ENCODE peak calls at places on chromosome 7, in ten cellular contexts. J is stimulated activated CD8-positive, alpha-beta memory T cell treated with anti-CD3 and anti-CD28 coated beads, Interleukin-2, amount 100 ng/mL, for 48 hours; V is GM12864; Y is AG09309; W is NCI-H2081; H is NCI-H1092 treated with DMSO at 0.1 percent for 48 hours; D is HEK293T; K is fibroblast of the aortic adventitia; C is activated naive CD4-positive, alpha-beta T cell; Q is NT2/D1. L is an unnamed sample.

GRCh38 chr7:77657427-77658331 is 38.6 kb upstream of the RSBN1L start:
- DNase-seq in J (no peak), V (peak), Y (no peak), W (peak), H (peak), D (peak), K (peak), C (no peak), Q (no peak), L (peak)

GRCh38 chr7:102439963-102440795 is 6.8 kb downstream of the ORAI2 start:
- DNase-seq in J (no peak), V (no peak), Y (no peak), W (no peak), H (no peak), D (no peak), K (peak), C (no peak), Q (peak), L (no peak)

GRCh38 chr7:139086454-139086853 is 23.1 kb downstream of the ZC3HAV1 start:
- DNase-seq in J (no peak), V (no peak), Y (no peak), W (no peak), H (no peak), D (no peak), K (no peak), C (no peak), Q (no peak), L (no peak)

GRCh38 chr7:142553216-142553615 is 196.1 kb upstream of the PRSS1 start:
- DNase-seq in J (no peak), V (no peak), Y (no peak), W (no peak), H (no peak), D (no peak), K (peak), C (no peak), Q (no peak), L (no peak)

GRCh38 chr7:44145419-44145968 is 4.4 kb upstream of the MYL7 start:
- DNase-seq in J (peak), V (no peak), Y (no peak), W (no peak), H (no peak), D (no peak), K (no peak), C (peak), Q (no peak), L (no peak)

GRCh38 chr7:13288516-13288915 is 601.1 kb downstream of the ARL4A start:
- DNase-seq in J (no peak), V (no peak), Y (no peak), W (no peak), H (no peak), D (no peak), K (no peak), C (no peak), Q (no peak), L (no peak)

GRCh38 chr7:123616244-123616643 is 14.6 kb downstream of the ASB15 start:
- DNase-seq in J (no peak), V (no peak), Y (no peak), W (no peak), H (no peak), D (no peak), K (peak), C (no peak), Q (no peak), L (no peak)

GRCh38 chr7:107045980-107046379 is 1.5 kb downstream of the PRKAR2B start:
- DNase-seq in J (no peak), V (no peak), Y (peak), W (no peak), H (no peak), D (peak), K (peak), C (no peak), Q (no peak), L (peak)

GRCh38 chr7:117132385-117133120 is 179.3 kb downstream of the ST7 start:
- DNase-seq in J (no peak), V (no peak), Y (peak), W (no peak), H (no peak), D (no peak), K (peak), C (no peak), Q (no peak), L (no peak)

GRCh38 chr7:98126311-98127142 is 19.9 kb downstream of the LMTK2 start:
- DNase-seq in J (no peak), V (no peak), Y (no peak), W (no peak), H (no peak), D (no peak), K (no peak), C (no peak), Q (no peak), L (no peak)

GRCh38 chr7:24724451-24725190 is 32.6 kb downstream of the GSDME start:
- DNase-seq in J (no peak), V (no peak), Y (no peak), W (no peak), H (no peak), D (no peak), K (no peak), C (no peak), Q (no peak), L (no peak)

GRCh38 chr7:82345886-82346285 is 97.7 kb downstream of the CACNA2D1 start:
- DNase-seq in J (no peak), V (no peak), Y (no peak), W (no peak), H (no peak), D (no peak), K (no peak), C (no peak), Q (no peak), L (no peak)

GRCh38 chr7:150365673-150366398 is 2.8 kb upstream of the REPIN1 start:
- DNase-seq in J (no peak), V (no peak), Y (no peak), W (no peak), H (no peak), D (no peak), K (no peak), C (no peak), Q (no peak), L (no peak)